ENCODE peak calls at places on chromosome 3, in four cellular contexts. One of them, this sample, is unnamed.

GRCh38 chr3:172367205-172368105 is 80.8 kb downstream of the GHSR start:
- DNase-seq in NCI-H1092 treated with DMSO at 0.1 percent for 48 hours: no peak
- DNase-seq in hypothalamus: no peak
- DNase-seq in heart left ventricle: no peak
- DNase-seq in this sample: no peak

GRCh38 chr3:186311431-186311830 is 50.6 kb downstream of the DGKG start:
- DNase-seq in NCI-H1092 treated with DMSO at 0.1 percent for 48 hours: no peak
- DNase-seq in hypothalamus: no peak
- DNase-seq in heart left ventricle: no peak
- DNase-seq in this sample: no peak

GRCh38 chr3:184485906-184486305 is 75.7 kb upstream of the EPHB3 start:
- DNase-seq in NCI-H1092 treated with DMSO at 0.1 percent for 48 hours: no peak
- DNase-seq in hypothalamus: no peak
- DNase-seq in heart left ventricle: no peak
- DNase-seq in this sample: no peak

GRCh38 chr3:42159147-42159546 is 68.0 kb downstream of the TRAK1 start:
- DNase-seq in NCI-H1092 treated with DMSO at 0.1 percent for 48 hours: no peak
- DNase-seq in hypothalamus: no peak
- DNase-seq in heart left ventricle: no peak
- DNase-seq in this sample: no peak

GRCh38 chr3:126490619-126491018 is 14.9 kb upstream of the ZXDC start:
- DNase-seq in NCI-H1092 treated with DMSO at 0.1 percent for 48 hours: no peak
- DNase-seq in hypothalamus: no peak
- DNase-seq in heart left ventricle: no peak
- DNase-seq in this sample: peak; percentile 37

GRCh38 chr3:130960139-130960779 is 66.4 kb downstream of the ASTE1 start:
- DNase-seq in NCI-H1092 treated with DMSO at 0.1 percent for 48 hours: no peak
- DNase-seq in hypothalamus: no peak
- DNase-seq in heart left ventricle: no peak
- DNase-seq in this sample: no peak

GRCh38 chr3:35932995-35933394 is 293.7 kb downstream of the ARPP21 start:
- DNase-seq in NCI-H1092 treated with DMSO at 0.1 percent for 48 hours: peak; percentile 23
- DNase-seq in hypothalamus: peak; percentile 10
- DNase-seq in heart left ventricle: no peak
- DNase-seq in this sample: no peak

GRCh38 chr3:63795438-63795837 is 23.7 kb upstream of the C3orf49 start:
- DNase-seq in NCI-H1092 treated with DMSO at 0.1 percent for 48 hours: no peak
- DNase-seq in hypothalamus: no peak
- DNase-seq in heart left ventricle: no peak
- DNase-seq in this sample: no peak

GRCh38 chr3:50525987-50526386 is 22.6 kb upstream of the CACNA2D2 start:
- DNase-seq in NCI-H1092 treated with DMSO at 0.1 percent for 48 hours: no peak
- DNase-seq in hypothalamus: peak; percentile 5
- DNase-seq in heart left ventricle: peak; percentile 35
- DNase-seq in this sample: no peak

GRCh38 chr3:23161896-23162570 is 41.1 kb upstream of the UBE2E2 start:
- DNase-seq in NCI-H1092 treated with DMSO at 0.1 percent for 48 hours: no peak
- DNase-seq in hypothalamus: no peak
- DNase-seq in heart left ventricle: no peak
- DNase-seq in this sample: no peak

GRCh38 chr3:148950806-148951205 is 40.5 kb upstream of the GYG1 start:
- DNase-seq in NCI-H1092 treated with DMSO at 0.1 percent for 48 hours: no peak
- DNase-seq in hypothalamus: no peak
- DNase-seq in heart left ventricle: no peak
- DNase-seq in this sample: no peak

GRCh38 chr3:151210676-151211381 is 7.8 kb upstream of the GPR171 start:
- DNase-seq in NCI-H1092 treated with DMSO at 0.1 percent for 48 hours: peak; percentile 9
- DNase-seq in hypothalamus: no peak
- DNase-seq in heart left ventricle: no peak
- DNase-seq in this sample: no peak

GRCh38 chr3:25780618-25781017 is 2.6 kb downstream of the NGLY1 start:
- DNase-seq in NCI-H1092 treated with DMSO at 0.1 percent for 48 hours: no peak
- DNase-seq in hypothalamus: no peak
- DNase-seq in heart left ventricle: no peak
- DNase-seq in this sample: no peak

GRCh38 chr3:75242012-75242411 is 422.1 kb upstream of the FRG2C start:
- DNase-seq in NCI-H1092 treated with DMSO at 0.1 percent for 48 hours: no peak
- DNase-seq in hypothalamus: no peak
- DNase-seq in heart left ventricle: no peak
- DNase-seq in this sample: no peak

This sample was measured in right lobe of liver.